ENCODE peak calls at places on chromosomes 1 and 21, in ten cellular contexts. One of them, this sample, is unnamed.

GRCh38 chr1:34590211-34590623 is 164.6 kb upstream of the GJB5 start:
- DNase-seq in cardiac muscle cell: no peak
- DNase-seq in Caki2: peak
- DNase-seq in GM04503: no peak
- DNase-seq in CD8-positive, alpha-beta T cell: no peak
- DNase-seq in posterior vena cava: no peak
- DNase-seq in putamen: no peak
- DNase-seq in tibial artery: no peak
- DNase-seq in endodermal cell: peak
- DNase-seq in NAMALWA: no peak
- DNase-seq in this sample: no peak

GRCh38 chr1:184854456-184855180 is 100.0 kb upstream of the EDEM3 start:
- DNase-seq in putamen: no peak
- DNase-seq in tibial artery: no peak
- DNase-seq in CD8-positive, alpha-beta T cell: no peak
- DNase-seq in GM04503: no peak
- DNase-seq in cardiac muscle cell: peak
- DNase-seq in endodermal cell: no peak
- DNase-seq in Caki2: no peak
- DNase-seq in NAMALWA: no peak
- DNase-seq in posterior vena cava: no peak
- DNase-seq in this sample: no peak

GRCh38 chr21:34135330-34135729 is 62.0 kb downstream of the MRPS6 start:
- DNase-seq in tibial artery: no peak
- DNase-seq in CD8-positive, alpha-beta T cell: no peak
- DNase-seq in NAMALWA: no peak
- DNase-seq in GM04503: no peak
- DNase-seq in posterior vena cava: no peak
- DNase-seq in putamen: no peak
- DNase-seq in Caki2: no peak
- DNase-seq in endodermal cell: no peak
- DNase-seq in cardiac muscle cell: no peak
- DNase-seq in this sample: no peak

GRCh38 chr21:46112731-46113215 is 14.9 kb downstream of the COL6A2 start:
- DNase-seq in NAMALWA: no peak
- DNase-seq in GM04503: no peak
- DNase-seq in CD8-positive, alpha-beta T cell: no peak
- DNase-seq in endodermal cell: no peak
- DNase-seq in posterior vena cava: peak
- DNase-seq in Caki2: no peak
- DNase-seq in tibial artery: no peak
- DNase-seq in putamen: no peak
- DNase-seq in cardiac muscle cell: no peak
- DNase-seq in this sample: no peak

GRCh38 chr1:240036526-240036925 is 55.2 kb upstream of the FMN2 start:
- DNase-seq in cardiac muscle cell: no peak
- DNase-seq in GM04503: no peak
- DNase-seq in putamen: no peak
- DNase-seq in endodermal cell: no peak
- DNase-seq in NAMALWA: no peak
- DNase-seq in tibial artery: no peak
- DNase-seq in Caki2: no peak
- DNase-seq in CD8-positive, alpha-beta T cell: no peak
- DNase-seq in posterior vena cava: no peak
- DNase-seq in this sample: no peak

GRCh38 chr21:29144736-29145353 is 14.4 kb downstream of the MAP3K7CL start:
- DNase-seq in putamen: no peak
- DNase-seq in CD8-positive, alpha-beta T cell: no peak
- DNase-seq in endodermal cell: no peak
- DNase-seq in GM04503: no peak
- DNase-seq in posterior vena cava: no peak
- DNase-seq in Caki2: no peak
- DNase-seq in tibial artery: no peak
- DNase-seq in NAMALWA: no peak
- DNase-seq in cardiac muscle cell: no peak
- DNase-seq in this sample: no peak

GRCh38 chr1:8086071-8086470 is 60.0 kb upstream of the ERRFI1 start:
- DNase-seq in GM04503: no peak
- DNase-seq in CD8-positive, alpha-beta T cell: no peak
- DNase-seq in Caki2: no peak
- DNase-seq in endodermal cell: no peak
- DNase-seq in posterior vena cava: no peak
- DNase-seq in cardiac muscle cell: no peak
- DNase-seq in tibial artery: no peak
- DNase-seq in NAMALWA: peak
- DNase-seq in putamen: no peak
- DNase-seq in this sample: no peak

GRCh38 chr1:221228594-221228993 is 349.4 kb downstream of the HLX start:
- DNase-seq in endodermal cell: peak
- DNase-seq in Caki2: no peak
- DNase-seq in NAMALWA: no peak
- DNase-seq in posterior vena cava: no peak
- DNase-seq in putamen: no peak
- DNase-seq in tibial artery: no peak
- DNase-seq in cardiac muscle cell: no peak
- DNase-seq in CD8-positive, alpha-beta T cell: no peak
- DNase-seq in GM04503: no peak
- DNase-seq in this sample: no peak

GRCh38 chr1:44701141-44701573 is 26.6 kb downstream of the ARMH1 start:
- DNase-seq in GM04503: no peak
- DNase-seq in endodermal cell: no peak
- DNase-seq in Caki2: no peak
- DNase-seq in posterior vena cava: no peak
- DNase-seq in CD8-positive, alpha-beta T cell: no peak
- DNase-seq in cardiac muscle cell: no peak
- DNase-seq in NAMALWA: no peak
- DNase-seq in tibial artery: no peak
- DNase-seq in putamen: no peak
- DNase-seq in this sample: no peak

GRCh38 chr1:233569636-233570035 is 44.3 kb upstream of the KCNK1 start:
- DNase-seq in cardiac muscle cell: peak
- DNase-seq in endodermal cell: no peak
- DNase-seq in putamen: no peak
- DNase-seq in Caki2: no peak
- DNase-seq in CD8-positive, alpha-beta T cell: no peak
- DNase-seq in GM04503: no peak
- DNase-seq in NAMALWA: no peak
- DNase-seq in posterior vena cava: no peak
- DNase-seq in tibial artery: no peak
- DNase-seq in this sample: no peak

GRCh38 chr1:8201331-8201861 is 116.5 kb upstream of the SLC45A1 start:
- DNase-seq in NAMALWA: no peak
- DNase-seq in CD8-positive, alpha-beta T cell: no peak
- DNase-seq in posterior vena cava: peak
- DNase-seq in tibial artery: no peak
- DNase-seq in GM04503: no peak
- DNase-seq in cardiac muscle cell: no peak
- DNase-seq in endodermal cell: peak
- DNase-seq in Caki2: peak
- DNase-seq in putamen: no peak
- DNase-seq in this sample: no peak

GRCh38 chr1:156499194-156499702 is 1.3 kb downstream of the MEF2D start:
- DNase-seq in NAMALWA: peak
- DNase-seq in posterior vena cava: no peak
- DNase-seq in endodermal cell: peak
- DNase-seq in cardiac muscle cell: no peak
- DNase-seq in GM04503: no peak
- DNase-seq in tibial artery: peak
- DNase-seq in putamen: no peak
- DNase-seq in CD8-positive, alpha-beta T cell: no peak
- DNase-seq in Caki2: no peak
- DNase-seq in this sample: no peak

GRCh38 chr1:98794196-98794886 is 132.8 kb downstream of the SNX7 start:
- DNase-seq in CD8-positive, alpha-beta T cell: peak
- DNase-seq in posterior vena cava: no peak
- DNase-seq in GM04503: peak
- DNase-seq in tibial artery: no peak
- DNase-seq in NAMALWA: peak
- DNase-seq in putamen: peak
- DNase-seq in cardiac muscle cell: peak
- DNase-seq in endodermal cell: peak
- DNase-seq in Caki2: peak
- DNase-seq in this sample: peak

GRCh38 chr1:26961826-26962225 is 1.6 kb upstream of the KDF1 start:
- DNase-seq in tibial artery: no peak
- DNase-seq in cardiac muscle cell: peak
- DNase-seq in NAMALWA: no peak
- DNase-seq in Caki2: no peak
- DNase-seq in posterior vena cava: no peak
- DNase-seq in CD8-positive, alpha-beta T cell: no peak
- DNase-seq in putamen: no peak
- DNase-seq in GM04503: peak
- DNase-seq in endodermal cell: no peak
- DNase-seq in this sample: no peak

GRCh38 chr1:156112276-156113137 is 2.0 kb upstream of the LMNA start:
- DNase-seq in cardiac muscle cell: no peak
- DNase-seq in endodermal cell: no peak
- DNase-seq in GM04503: no peak
- DNase-seq in Caki2: no peak
- DNase-seq in CD8-positive, alpha-beta T cell: no peak
- DNase-seq in tibial artery: no peak
- DNase-seq in putamen: no peak
- DNase-seq in posterior vena cava: no peak
- DNase-seq in NAMALWA: no peak
- DNase-seq in this sample: no peak

GRCh38 chr1:13759072-13759471 is 59.1 kb downstream of the PRDM2 start:
- DNase-seq in GM04503: no peak
- DNase-seq in Caki2: no peak
- DNase-seq in putamen: no peak
- DNase-seq in CD8-positive, alpha-beta T cell: no peak
- DNase-seq in tibial artery: no peak
- DNase-seq in posterior vena cava: no peak
- DNase-seq in NAMALWA: no peak
- DNase-seq in endodermal cell: no peak
- DNase-seq in cardiac muscle cell: no peak
- DNase-seq in this sample: no peak

GRCh38 chr1:222204475-222204874 is 343.4 kb downstream of the HHIPL2 start:
- DNase-seq in tibial artery: no peak
- DNase-seq in NAMALWA: no peak
- DNase-seq in CD8-positive, alpha-beta T cell: no peak
- DNase-seq in Caki2: no peak
- DNase-seq in putamen: no peak
- DNase-seq in cardiac muscle cell: no peak
- DNase-seq in GM04503: no peak
- DNase-seq in endodermal cell: no peak
- DNase-seq in posterior vena cava: no peak
- DNase-seq in this sample: no peak

GRCh38 chr1:84442256-84442655 is 36.8 kb upstream of the RPF1 start:
- DNase-seq in Caki2: peak
- DNase-seq in NAMALWA: peak
- DNase-seq in cardiac muscle cell: peak
- DNase-seq in tibial artery: no peak
- DNase-seq in posterior vena cava: no peak
- DNase-seq in putamen: peak
- DNase-seq in endodermal cell: no peak
- DNase-seq in GM04503: peak
- DNase-seq in CD8-positive, alpha-beta T cell: no peak
- DNase-seq in this sample: peak

GRCh38 chr1:212752256-212752933 is 39.2 kb downstream of the NSL1 start:
- DNase-seq in cardiac muscle cell: peak
- DNase-seq in tibial artery: no peak
- DNase-seq in endodermal cell: no peak
- DNase-seq in NAMALWA: no peak
- DNase-seq in putamen: peak
- DNase-seq in Caki2: no peak
- DNase-seq in GM04503: peak
- DNase-seq in CD8-positive, alpha-beta T cell: no peak
- DNase-seq in posterior vena cava: no peak
- DNase-seq in this sample: peak

GRCh38 chr1:86915737-86916235 is 1.4 kb downstream of the HS2ST1 start:
- DNase-seq in GM04503: no peak
- DNase-seq in CD8-positive, alpha-beta T cell: no peak
- DNase-seq in NAMALWA: peak
- DNase-seq in cardiac muscle cell: no peak
- DNase-seq in posterior vena cava: no peak
- DNase-seq in putamen: no peak
- DNase-seq in endodermal cell: no peak
- DNase-seq in Caki2: no peak
- DNase-seq in tibial artery: no peak
- DNase-seq in this sample: no peak

GRCh38 chr1:168918860-168919741 is 187.4 kb upstream of the ATP1B1 start:
- DNase-seq in NAMALWA: no peak
- DNase-seq in Caki2: no peak
- DNase-seq in GM04503: no peak
- DNase-seq in cardiac muscle cell: no peak
- DNase-seq in endodermal cell: no peak
- DNase-seq in tibial artery: no peak
- DNase-seq in posterior vena cava: no peak
- DNase-seq in CD8-positive, alpha-beta T cell: no peak
- DNase-seq in putamen: peak
- DNase-seq in this sample: no peak

GRCh38 chr1:4324621-4325020 is 329.8 kb upstream of the AJAP1 start:
- DNase-seq in NAMALWA: no peak
- DNase-seq in Caki2: no peak
- DNase-seq in cardiac muscle cell: no peak
- DNase-seq in endodermal cell: no peak
- DNase-seq in GM04503: no peak
- DNase-seq in tibial artery: no peak
- DNase-seq in putamen: no peak
- DNase-seq in CD8-positive, alpha-beta T cell: no peak
- DNase-seq in posterior vena cava: no peak
- DNase-seq in this sample: no peak

GRCh38 chr1:53396563-53397268 is 62.5 kb upstream of the DMRTB1 start:
- DNase-seq in GM04503: no peak
- DNase-seq in Caki2: no peak
- DNase-seq in tibial artery: peak
- DNase-seq in cardiac muscle cell: no peak
- DNase-seq in endodermal cell: peak
- DNase-seq in CD8-positive, alpha-beta T cell: no peak
- DNase-seq in putamen: no peak
- DNase-seq in NAMALWA: no peak
- DNase-seq in posterior vena cava: peak
- DNase-seq in this sample: no peak

This sample was measured in naive B cell.